ENCODE peak calls at places on chromosome 20, in ten cellular contexts. H is stomach, T is K562, B is H1, A is sigmoid colon, X is HepG2, G is GM12878, Z is transverse colon, C is upper lobe of left lung, V is esophagus muscularis mucosa. O is an unnamed sample.

GRCh38 chr20:53643031-53643832 is 49.6 kb upstream of the ZNF217 start:
- DNase-seq in X (no peak), Z (peak), A (no peak), T (peak), B (no peak), H (peak), C (no peak), G (peak), V (no peak), O (no peak)

GRCh38 chr20:43949741-43950618 is 35.3 kb downstream of the TOX2 start:
- DNase-seq in C (peak), B (no peak), T (peak), X (no peak), V (no peak), H (peak), A (no peak), G (peak), Z (peak), O (no peak)

GRCh38 chr20:54708229-54708628 is 232.8 kb downstream of the DOK5 start:
- DNase-seq in B (no peak), H (no peak), T (no peak), Z (no peak), X (no peak), C (no peak), A (no peak), G (no peak), V (no peak), O (no peak)

GRCh38 chr20:18919996-18920395 is 106.4 kb downstream of the SCP2D1 start:
- DNase-seq in Z (no peak), C (no peak), A (no peak), G (no peak), B (no peak), H (no peak), T (no peak), V (no peak), X (no peak), O (no peak)

GRCh38 chr20:6671829-6672228 is 95.7 kb upstream of the BMP2 start:
- DNase-seq in B (no peak), X (no peak), G (no peak), V (no peak), T (no peak), Z (no peak), A (no peak), H (no peak), C (no peak), O (no peak)

GRCh38 chr20:35542990-35543389 is 1.1 kb downstream of the ERGIC3 start:
- DNase-seq in Z (no peak), H (no peak), V (no peak), B (no peak), T (no peak), G (no peak), C (no peak), A (no peak), X (no peak), O (no peak)

GRCh38 chr20:50958733-50959542 is at the start of gene MOCS3:
- DNase-seq in Z (peak), X (peak), G (no peak), T (peak), V (peak), B (peak), C (peak), A (peak), H (peak), O (peak)

GRCh38 chr20:62685781-62686555 is 22.7 kb upstream of the NTSR1 start:
- DNase-seq in B (no peak), G (no peak), A (no peak), C (peak), H (peak), T (peak), Z (peak), X (peak), V (no peak), O (no peak)

GRCh38 chr20:51366155-51366886 is 176.2 kb downstream of the NFATC2 start:
- DNase-seq in C (no peak), X (no peak), T (no peak), G (no peak), B (no peak), V (no peak), A (peak), Z (peak), H (peak), O (peak)

GRCh38 chr20:16283978-16284377 is 289.3 kb downstream of the KIF16B start:
- DNase-seq in T (no peak), B (no peak), G (no peak), Z (no peak), H (no peak), C (no peak), X (no peak), A (no peak), V (peak), O (no peak)

GRCh38 chr20:22502731-22503191 is 81.6 kb downstream of the FOXA2 start:
- DNase-seq in B (no peak), X (peak), C (peak), G (no peak), Z (peak), V (peak), H (no peak), A (no peak), T (no peak), O (no peak)

GRCh38 chr20:63258826-63259225 is 4.6 kb upstream of the NKAIN4 start:
- DNase-seq in H (no peak), Z (no peak), C (peak), X (no peak), V (no peak), G (no peak), A (no peak), T (no peak), B (no peak), O (no peak)

GRCh38 chr20:38143238-38143645 is 21.8 kb downstream of the TGM2 start:
- DNase-seq in C (no peak), V (no peak), A (no peak), X (peak), Z (peak), T (peak), H (no peak), B (no peak), G (no peak), O (no peak)

GRCh38 chr20:25090492-25091429 is 8.8 kb upstream of the VSX1 start:
- DNase-seq in B (peak), A (no peak), G (peak), T (no peak), X (no peak), H (no peak), Z (peak), C (peak), V (no peak), O (no peak)

GRCh38 chr20:32160341-32160740 is 47.2 kb downstream of the PLAGL2 start:
- DNase-seq in Z (no peak), X (no peak), B (no peak), H (no peak), A (peak), C (no peak), T (no peak), V (no peak), G (no peak), O (no peak)

GRCh38 chr20:33415948-33416347 is 14.6 kb upstream of the CDK5RAP1 start:
- DNase-seq in A (no peak), Z (no peak), C (no peak), G (no peak), B (peak), V (no peak), X (peak), T (no peak), H (peak), O (no peak)

GRCh38 chr20:51562334-51563140 is 20.0 kb upstream of the NFATC2 start:
- DNase-seq in V (peak), X (no peak), T (peak), B (peak), A (peak), H (peak), G (no peak), C (peak), Z (peak), O (peak)

GRCh38 chr20:56412473-56412790 is 372 bp downstream of the CASS4 start:
- DNase-seq in B (no peak), A (no peak), Z (no peak), G (no peak), V (no peak), H (no peak), T (no peak), X (no peak), C (no peak), O (no peak)

GRCh38 chr20:63308218-63308911 is 15.4 kb downstream of the COL20A1 start:
- DNase-seq in A (no peak), X (no peak), H (no peak), V (no peak), B (no peak), C (peak), T (no peak), G (no peak), Z (no peak), O (no peak)

GRCh38 chr20:40991181-40991889 is 37.3 kb upstream of the TOP1 start:
- DNase-seq in V (peak), C (no peak), X (no peak), A (peak), G (peak), Z (peak), T (no peak), B (peak), H (no peak), O (peak)

GRCh38 chr20:50320910-50321796 is 130.5 kb downstream of the CEBPB start:
- DNase-seq in Z (peak), B (peak), T (peak), C (peak), H (peak), A (peak), V (no peak), X (peak), G (no peak), O (peak)

GRCh38 chr20:39298116-39298515 is 336.0 kb downstream of the DHX35 start:
- DNase-seq in B (no peak), X (no peak), V (no peak), A (no peak), G (no peak), C (no peak), Z (no peak), H (no peak), T (no peak), O (no peak)

GRCh38 chr20:56274156-56274555 is 25.6 kb downstream of the MC3R start:
- DNase-seq in B (no peak), V (no peak), X (no peak), Z (no peak), A (no peak), C (no peak), T (no peak), G (no peak), H (no peak), O (no peak)

GRCh38 chr20:645318-646106 is 7.5 kb downstream of the SRXN1 start:
- DNase-seq in G (peak), B (peak), X (peak), C (peak), Z (peak), H (peak), T (peak), V (no peak), A (no peak), O (peak)

GRCh38 chr20:52601295-52601971 is 370.7 kb upstream of the TSHZ2 start:
- DNase-seq in B (no peak), Z (no peak), T (no peak), X (no peak), H (no peak), V (no peak), A (no peak), C (no peak), G (no peak), O (no peak)

GRCh38 chr20:52049001-52049731 is 142.4 kb downstream of the ZFP64 start:
- DNase-seq in X (no peak), V (no peak), T (no peak), G (no peak), C (no peak), H (no peak), B (peak), Z (no peak), A (no peak), O (no peak)

GRCh38 chr20:51359401-51359800 is 183.1 kb downstream of the NFATC2 start:
- DNase-seq in C (no peak), V (no peak), B (no peak), A (no peak), Z (no peak), T (no peak), G (no peak), H (no peak), X (no peak), O (no peak)

GRCh38 chr20:50666709-50667310 is 24.5 kb downstream of the RIPOR3 start:
- DNase-seq in C (no peak), B (no peak), Z (no peak), G (no peak), A (no peak), T (peak), V (no peak), H (no peak), X (no peak), O (no peak)

GRCh38 chr20:62350098-62350628 is 16.9 kb downstream of the LAMA5 start:
- DNase-seq in Z (peak), A (no peak), X (no peak), C (peak), V (no peak), B (no peak), G (no peak), H (peak), T (no peak), O (no peak)

GRCh38 chr20:46174469-46175126 is 56.5 kb downstream of the CD40 start:
- DNase-seq in T (peak), H (peak), A (peak), C (peak), X (peak), B (peak), V (no peak), Z (peak), G (no peak), O (peak)

GRCh38 chr20:32681175-32682084 is 7.7 kb upstream of the C20orf203 start:
- DNase-seq in X (no peak), B (peak), V (no peak), A (no peak), G (no peak), H (no peak), T (peak), C (no peak), Z (no peak), O (no peak)

DNA sequence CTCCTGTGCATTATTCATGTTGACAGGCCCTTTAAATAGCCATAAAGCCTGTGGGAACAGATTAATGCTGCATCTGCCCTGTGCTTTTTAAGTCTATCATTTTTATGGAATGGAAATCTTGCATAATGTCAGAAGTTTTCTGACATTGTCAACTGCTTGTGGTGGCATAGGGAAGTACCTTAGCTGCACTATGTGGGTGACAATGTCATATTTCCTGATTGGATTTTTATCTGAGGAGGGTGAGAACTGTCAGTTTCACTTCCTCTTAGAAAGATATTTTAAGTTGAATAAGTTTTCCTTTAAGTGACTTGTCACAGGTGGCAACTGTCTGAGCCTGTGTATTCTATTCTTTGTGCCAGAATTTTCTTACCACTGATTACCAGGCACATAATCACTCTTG is 267.9 kb downstream of the PLCB1 start:
- DNase-seq in H (no peak), Z (no peak), V (no peak), X (no peak), B (no peak), T (no peak), G (peak), A (no peak), C (no peak), O (no peak)
- TF ChIP-seq POLR2AphosphoS5 in H (no peak), Z (no peak), V (no peak), X (no peak), B (no peak), T (no peak), G (no peak), A (peak), C (no peak), O (no peak)

GRCh38 chr20:3092611-3093379 is 8.3 kb upstream of the AVP start:
- DNase-seq in V (no peak), B (peak), X (no peak), T (no peak), G (no peak), C (peak), A (no peak), H (no peak), Z (no peak), O (no peak)
- TF ChIP-seq EP300 in V (no peak), B (no peak), X (no peak), T (no peak), G (no peak), C (no peak), A (no peak), H (no peak), Z (no peak), O (no peak)

GRCh38 chr20:59305898-59306640 is 5.7 kb downstream of the EDN3 start:
- DNase-seq in H (no peak), G (no peak), V (no peak), X (no peak), C (no peak), A (no peak), T (no peak), Z (no peak), B (no peak), O (no peak)

GRCh38 chr20:59308493-59309201 is 8.2 kb downstream of the EDN3 start:
- DNase-seq in A (no peak), B (no peak), X (no peak), V (no peak), T (peak), G (no peak), C (no peak), H (peak), Z (peak), O (no peak)

GRCh38 chr20:59309218-59309617 is 8.8 kb downstream of the EDN3 start:
- DNase-seq in H (no peak), B (no peak), T (no peak), X (no peak), C (no peak), V (no peak), A (no peak), G (no peak), Z (peak), O (no peak)

GRCh38 chr20:59301343-59302007 is 1.1 kb downstream of the EDN3 start:
- DNase-seq in T (no peak), B (no peak), Z (no peak), C (peak), X (no peak), A (no peak), V (no peak), H (no peak), G (no peak), O (no peak)

DNA sequence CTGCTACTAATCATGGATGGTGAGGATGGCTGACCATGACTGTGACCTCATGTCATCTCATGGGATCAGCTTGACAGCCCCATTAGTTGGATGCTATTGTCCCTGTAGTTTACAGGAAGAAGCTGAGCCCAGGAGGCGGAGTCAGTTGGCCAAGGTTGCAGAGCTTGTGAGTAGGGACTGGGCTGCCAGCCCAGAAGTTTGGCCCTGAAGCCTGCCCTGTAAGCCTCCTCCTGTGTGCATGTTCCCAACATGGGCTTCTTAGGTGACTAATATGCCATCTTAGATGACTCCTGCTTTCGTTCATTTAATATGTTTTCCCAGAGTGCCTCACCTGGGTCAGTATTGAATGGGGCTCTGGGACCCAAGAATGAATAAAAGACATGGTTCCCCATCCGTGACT is 6.9 kb downstream of the EDN3 start:
- DNase-seq in V (no peak), A (no peak), X (no peak), C (no peak), T (no peak), Z (no peak), B (no peak), G (no peak), H (no peak), O (no peak)
- TF ChIP-seq POLR2A in V (no peak), A (no peak), X (no peak), C (no peak), T (no peak), Z (no peak), B (no peak), G (no peak), H (no peak), O (no peak)

GRCh38 chr20:10469599-10469998 is 34.5 kb downstream of the SLX4IP start:
- DNase-seq in Z (peak), X (peak), V (no peak), A (peak), G (no peak), B (no peak), C (no peak), T (no peak), H (no peak), O (peak)
- TF ChIP-seq POLR2AphosphoS5 in Z (no peak), X (no peak), V (no peak), A (peak), G (no peak), B (no peak), C (no peak), T (no peak), H (peak), O (no peak)

GRCh38 chr20:36880741-36881250 is 4.9 kb downstream of the TLDC2 start:
- DNase-seq in B (no peak), C (no peak), A (no peak), H (no peak), G (no peak), X (no peak), T (no peak), V (no peak), Z (no peak), O (no peak)

GRCh38 chr20:36883972-36884535 is 8.1 kb downstream of the TLDC2 start:
- DNase-seq in G (no peak), T (no peak), A (no peak), Z (no peak), B (no peak), C (no peak), V (no peak), X (no peak), H (no peak), O (no peak)

GRCh38 chr20:36881331-36881730 is 5.4 kb downstream of the TLDC2 start:
- DNase-seq in H (no peak), B (no peak), X (no peak), C (no peak), V (no peak), T (no peak), A (no peak), Z (no peak), G (no peak), O (no peak)

GRCh38 chr20:36878913-36879312 is 3.0 kb downstream of the TLDC2 start:
- DNase-seq in X (no peak), V (no peak), G (no peak), A (no peak), C (no peak), Z (no peak), H (no peak), B (no peak), T (no peak), O (no peak)

GRCh38 chr20:36881888-36882287 is 6.0 kb downstream of the TLDC2 start:
- DNase-seq in V (no peak), H (no peak), G (no peak), T (no peak), Z (peak), B (no peak), A (no peak), C (no peak), X (no peak), O (no peak)
- TF ChIP-seq EP300 in V (no peak), H (no peak), G (no peak), T (no peak), Z (no peak), B (no peak), A (no peak), C (no peak), X (no peak), O (no peak)